ENCODE peak calls at places on chromosomes 5 and 9, in six cellular contexts. N, F, E, S, A and W are unnamed samples.

GRCh38 chr5:143494162-143494561 is 90.7 kb upstream of the NR3C1 start:
- DNase-seq in A (no peak), F (peak; percentile 81), S (no peak), N (no peak), E (no peak), W (no peak)

GRCh38 chr5:128252794-128253193 is 169.2 kb downstream of the SLC12A2 start:
- DNase-seq in E (no peak), N (no peak), S (no peak), A (no peak), F (peak; percentile 85), W (no peak)

GRCh38 chr9:21616082-21616778 is 134.1 kb upstream of the IFNE start:
- DNase-seq in A (no peak), E (no peak), F (peak; percentile 76), S (no peak), N (no peak), W (no peak)

GRCh38 chr5:81856948-81857928 is 106.3 kb upstream of the SSBP2 start:
- DNase-seq in F (peak; percentile 37), S (peak; percentile 46), N (no peak), A (peak; percentile 81), E (peak; percentile 27), W (peak; percentile 81)

GRCh38 chr5:173888473-173889135 is 455 bp downstream of the CPEB4 start:
- DNase-seq in F (peak; percentile 58), A (peak; percentile 85), S (peak; percentile 25), E (no peak), N (no peak), W (peak; percentile 61)

GRCh38 chr9:98755006-98755618 is 41.2 kb downstream of the ANKS6 start:
- DNase-seq in F (no peak), N (no peak), S (no peak), E (no peak), A (no peak), W (no peak)

GRCh38 chr9:110744753-110745522 is 76.3 kb downstream of the MUSK start:
- DNase-seq in S (peak; percentile 79), N (no peak), E (no peak), F (peak; percentile 95), A (no peak), W (no peak)

GRCh38 chr5:54404568-54404967 is 50.9 kb upstream of the HSPB3 start:
- DNase-seq in S (no peak), N (no peak), E (no peak), A (no peak), F (no peak), W (no peak)

GRCh38 chr9:81410201-81410600 is 279.1 kb downstream of the TLE1 start:
- DNase-seq in S (no peak), E (no peak), N (no peak), A (no peak), F (peak; percentile 64), W (no peak)

GRCh38 chr9:133714606-133715294 is 23.4 kb downstream of the SARDH start:
- DNase-seq in S (peak; percentile 67), A (peak; percentile 95), F (peak; percentile 25), N (no peak), E (no peak), W (peak; percentile 54)

GRCh38 chr5:90477073-90477472 is 2.4 kb downstream of the POLR3G start:
- DNase-seq in F (no peak), E (no peak), N (no peak), A (no peak), S (no peak), W (no peak)

GRCh38 chr5:103648086-103648485 is 85.5 kb upstream of the NUDT12 start:
- DNase-seq in A (no peak), F (no peak), S (no peak), E (no peak), N (no peak), W (no peak)

GRCh38 chr9:122125891-122126331 is 32.8 kb upstream of the TTLL11 start:
- DNase-seq in A (peak; percentile 68), E (no peak), N (no peak), S (no peak), F (peak; percentile 15), W (no peak)

GRCh38 chr5:21919417-21920022 is 933.6 kb downstream of the CDH12 start:
- DNase-seq in F (peak; percentile 72), N (no peak), A (no peak), S (no peak), E (peak; percentile 60), W (no peak)

GRCh38 chr5:88713818-88714217 is 169.2 kb downstream of the MEF2C start:
- DNase-seq in A (no peak), E (no peak), S (no peak), N (no peak), F (no peak), W (no peak)

GRCh38 chr5:67774153-67774552 is 441.4 kb upstream of the PIK3R1 start:
- DNase-seq in F (peak; percentile 55), A (no peak), S (no peak), E (no peak), N (no peak), W (no peak)

GRCh38 chr5:103120607-103121200 is 603 bp downstream of the PPIP5K2 start:
- DNase-seq in E (no peak), F (peak; percentile 37), N (no peak), A (no peak), S (no peak), W (no peak)

GRCh38 chr5:170861855-170862766 is at the start of gene RANBP17:
- DNase-seq in S (no peak), F (peak; percentile 89), N (no peak), E (no peak), A (peak; percentile 81), W (peak; percentile 84)
- H3K4me3 ChIP-seq in S (peak within 1 kb of the TSS; percentile 1), F (peak within 1 kb of the TSS; percentile 80), N (no peak within 1 kb of the TSS), E (no peak within 1 kb of the TSS), A (peak within 1 kb of the TSS; percentile 33), W (peak within 1 kb of the TSS; percentile 79)

DNA sequence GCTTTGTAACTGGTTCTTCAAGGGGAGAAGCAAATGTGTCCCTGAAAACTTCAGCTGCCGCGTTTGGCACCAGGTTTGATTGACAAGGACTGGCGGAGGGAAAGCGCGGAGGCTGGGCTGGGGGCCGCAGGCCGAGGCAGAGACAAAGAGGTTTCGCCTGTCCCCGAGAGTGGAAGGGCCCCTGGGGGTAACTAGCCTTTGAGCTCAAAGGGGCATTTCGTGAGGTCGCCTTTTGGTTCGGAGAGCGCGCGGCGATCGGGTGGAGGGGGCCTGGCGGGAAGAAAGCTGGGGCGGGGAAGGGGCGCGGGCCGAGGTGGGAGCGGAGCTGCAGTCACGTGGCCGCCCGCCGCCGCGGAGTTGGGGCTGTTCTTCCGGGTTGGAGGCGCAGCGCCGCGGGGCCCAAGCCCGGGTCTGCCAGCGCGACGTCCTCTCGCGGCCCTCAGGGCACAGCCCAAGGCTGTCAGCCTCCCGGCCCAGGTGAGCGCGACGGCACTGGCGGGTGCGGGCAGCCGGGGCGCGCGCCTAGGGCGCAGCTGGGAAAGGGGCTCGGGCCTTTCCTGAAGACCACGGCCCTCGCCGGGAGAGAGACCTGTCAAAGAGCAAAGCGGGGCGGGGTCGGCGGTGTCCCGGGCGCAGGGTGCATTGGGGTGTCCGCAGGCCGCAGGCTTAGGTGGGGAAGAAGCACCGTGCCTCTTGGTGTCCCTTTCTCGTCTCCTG is at the start of gene NNT:
- DNase-seq in N (peak; percentile 80), E (peak; percentile 76), F (peak; percentile 85), A (peak; percentile 94), S (peak; percentile 62), W (peak; percentile 87)
- H3K4me1 ChIP-seq in N (peaks cover 14% of the 10 kb centered on the region), E (peaks cover 23% of the 10 kb centered on the region), F (peaks cover 15% of the 10 kb centered on the region), A (peaks cover 3% of the 10 kb centered on the region), S (no peaks in the 10 kb centered on the region), W (peaks cover 5% of the 10 kb centered on the region)

GRCh38 chr5:140111043-140111858 is 2.7 kb upstream of the PURA start:
- DNase-seq in N (no peak), S (no peak), E (no peak), F (no peak), A (no peak), W (no peak)

GRCh38 chr5:140113180-140113698 is 670 bp upstream of the PURA start:
- DNase-seq in S (peak; percentile 23), N (peak; percentile 35), E (no peak), F (peak; percentile 32), A (peak; percentile 83), W (peak; percentile 75)

GRCh38 chr5:140111859-140112551 is 1.9 kb upstream of the PURA start:
- DNase-seq in S (no peak), E (no peak), N (no peak), A (no peak), F (no peak), W (no peak)

GRCh38 chr5:140113699-140114263 is at the start of gene PURA:
- DNase-seq in S (peak; percentile 95), A (peak; percentile 99), E (peak; percentile 96), N (peak; percentile 98), F (peak; percentile 98), W (peak; percentile 99)

GRCh38 chr5:140112685-140113179 is 1.2 kb upstream of the PURA start:
- DNase-seq in N (no peak), F (peak; percentile 39), A (no peak), S (peak; percentile 18), E (no peak), W (no peak)
- H3K4me3 ChIP-seq in N (peak overlapping the region; percentile 82), F (peak overlapping the region; percentile 90), A (no peak overlapping the region), S (peak overlapping the region; percentile 64), E (no peak overlapping the region), W (peak overlapping the region; percentile 77)

GRCh38 chr9:114284316-114285060 is 38.4 kb upstream of the ORM1 start:
- DNase-seq in F (no peak), N (no peak), E (no peak), S (peak; percentile 10), A (peak; percentile 58), W (peak; percentile 70)
- H3K4me1 ChIP-seq in F (peaks cover 24% of the 10 kb centered on the region), N (no peaks in the 10 kb centered on the region), E (peaks cover 14% of the 10 kb centered on the region), S (no peaks in the 10 kb centered on the region), A (peaks cover 10% of the 10 kb centered on the region), W (no peaks in the 10 kb centered on the region)

DNA sequence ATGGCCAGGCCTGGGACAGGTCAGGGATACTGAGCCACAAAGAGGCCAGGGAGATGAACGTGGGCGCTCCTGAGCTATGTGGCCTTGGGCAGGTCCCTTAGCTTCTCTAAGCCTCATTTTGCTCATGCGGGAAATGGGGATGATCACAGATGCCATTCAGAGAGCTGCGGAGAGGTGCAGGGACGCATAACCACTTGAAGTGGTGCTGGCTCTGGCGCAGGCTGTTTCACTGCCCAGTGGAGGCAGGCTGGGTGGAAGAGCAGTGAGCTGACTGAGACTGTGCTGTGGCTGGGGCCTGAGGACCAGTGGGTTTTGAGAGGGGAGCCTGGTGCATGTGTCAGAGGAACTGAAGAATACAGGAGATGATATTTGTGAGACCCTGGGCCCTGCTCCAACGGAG is 18.4 kb downstream of the CXXC5 start:
- DNase-seq in S (no peak), N (no peak), F (no peak), E (no peak), A (no peak), W (no peak)
- H3K4me3 ChIP-seq in S (no peak overlapping the region), N (no peak overlapping the region), F (no peak overlapping the region), E (no peak overlapping the region), A (no peak overlapping the region), W (no peak overlapping the region)

DNA sequence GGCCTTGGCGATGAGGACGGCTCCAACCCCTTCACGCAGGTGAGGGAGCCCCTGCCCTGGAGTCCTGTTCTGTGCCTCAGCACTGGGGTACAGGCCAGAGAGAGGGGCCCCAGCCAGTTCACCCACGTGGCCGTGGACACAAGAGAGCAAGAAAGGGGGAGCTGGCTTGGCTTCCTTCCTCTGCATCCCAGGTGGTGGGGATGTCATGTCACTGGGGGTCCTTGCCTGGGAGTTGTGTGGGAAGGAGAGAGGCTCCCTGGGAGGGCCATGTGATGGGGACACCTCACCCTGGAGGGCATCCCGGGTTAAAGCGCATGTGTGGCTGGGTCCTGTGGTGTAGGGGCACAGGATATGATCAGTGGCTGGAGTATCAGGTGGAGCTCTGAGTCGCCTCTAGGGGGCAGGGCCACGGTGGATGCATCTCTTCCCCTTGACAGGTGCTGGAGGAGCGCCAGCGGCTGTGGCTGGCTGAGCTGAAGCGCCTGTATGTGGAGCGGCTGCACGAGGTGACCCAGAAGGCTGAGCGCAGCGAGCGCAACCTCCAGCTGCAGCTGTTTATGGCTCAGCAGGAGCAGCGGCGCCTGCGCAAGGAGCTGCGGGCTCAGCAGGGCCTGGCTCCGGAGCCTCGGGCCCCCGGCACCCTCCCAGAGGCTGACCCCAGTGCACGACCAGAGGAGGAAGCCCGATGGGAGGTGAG is 7.5 kb downstream of the N4BP3 start:
- DNase-seq in A (peak; percentile 95), E (peak; percentile 98), S (peak; percentile 77), F (no peak), N (peak; percentile 93), W (no peak)
- H3K4me1 ChIP-seq in A (peaks cover 11% of the 10 kb centered on the region), E (peaks cover 14% of the 10 kb centered on the region), S (no peaks in the 10 kb centered on the region), F (peaks cover 14% of the 10 kb centered on the region), N (peaks cover 77% of the 10 kb centered on the region), W (no peaks in the 10 kb centered on the region)